ENCODE peak calls at places on chromosomes 2 and 18, in four cellular contexts. B, N, W and G are unnamed samples. For H3K9me3, the result is how much of the 10 kb centered on the place peaks cover.

GRCh38 chr2:37389984-37390765 is 45.7 kb downstream of the QPCT start:
- DNase-seq in B (peak), N (no peak), W (peak), G (peak)

GRCh38 chr2:170106441-170106840 is 71.5 kb upstream of the MYO3B start:
- DNase-seq in B (no peak), N (no peak), W (no peak), G (no peak)

GRCh38 chr2:74625658-74626425 is 22.3 kb downstream of the M1AP start:
- DNase-seq in B (no peak), N (no peak), W (no peak), G (no peak)

GRCh38 chr2:98172951-98173350 is 86.0 kb downstream of the VWA3B start:
- DNase-seq in W (no peak), N (no peak), B (no peak), G (no peak)

GRCh38 chr2:113370030-113370429 is 67.5 kb upstream of the ZNG1B start:
- DNase-seq in N (no peak), B (no peak), W (no peak), G (no peak)

GRCh38 chr2:108189316-108189715 is 50.5 kb upstream of the SULT1C3 start:
- DNase-seq in N (no peak), B (no peak), W (no peak), G (no peak)

GRCh38 chr2:240500561-240501423 is 57.0 kb downstream of the ANKMY1 start:
- DNase-seq in B (no peak), W (peak), N (no peak), G (no peak)

GRCh38 chr18:36724591-36725001 is 104.2 kb downstream of the TPGS2 start:
- DNase-seq in W (no peak), B (no peak), N (no peak), G (no peak)

GRCh38 chr2:217880891-217881290 is 121.9 kb downstream of the TNS1 start:
- DNase-seq in N (no peak), B (no peak), W (no peak), G (no peak)

GRCh38 chr18:49098386-49098785 is 147.6 kb upstream of the SMAD7 start:
- DNase-seq in B (no peak), W (no peak), N (no peak), G (no peak)

GRCh38 chr2:195620499-195620898 is 36.5 kb upstream of the SLC39A10 start:
- DNase-seq in B (no peak), N (no peak), W (no peak), G (no peak)

GRCh38 chr18:11259421-11259820 is 110.1 kb upstream of the PIEZO2 start:
- DNase-seq in W (no peak), B (no peak), N (peak), G (no peak)

GRCh38 chr2:239947361-239948045 is 77.6 kb downstream of the NDUFA10 start:
- DNase-seq in N (no peak), W (no peak), B (peak), G (no peak)

GRCh38 chr2:105749583-105750399 is 5.1 kb downstream of the NCK2 start:
- DNase-seq in B (no peak), W (no peak), N (no peak), G (peak)

GRCh38 chr18:76923485-76924085 is 101.2 kb downstream of the ZNF236 start:
- DNase-seq in N (no peak), B (no peak), W (no peak), G (no peak)

GRCh38 chr2:103135679-103136078 is 373.8 kb downstream of the TMEM182 start:
- DNase-seq in B (no peak), N (no peak), W (no peak), G (no peak)

GRCh38 chr2:239164281-239164871 is 236.4 kb downstream of the HDAC4 start:
- DNase-seq in W (peak), B (peak), N (no peak), G (no peak)

GRCh38 chr18:34631071-34631470 is 79.0 kb upstream of the DTNA start:
- DNase-seq in B (no peak), W (no peak), N (no peak), G (no peak)

GRCh38 chr2:219045937-219046550 is 4.7 kb upstream of the CFAP65 start:
- DNase-seq in W (peak), N (no peak), B (no peak), G (no peak)

GRCh38 chr2:98088261-98088660 is 1.3 kb downstream of the VWA3B start:
- DNase-seq in B (no peak), W (no peak), N (no peak), G (no peak)

GRCh38 chr2:97748397-97748796 is 35.0 kb downstream of the ZAP70 start:
- DNase-seq in B (peak), W (peak), N (no peak), G (peak)

GRCh38 chr2:107633580-107634147 is 193.0 kb upstream of the RGPD4 start:
- DNase-seq in W (no peak), N (no peak), B (no peak), G (no peak)

GRCh38 chr18:36314754-36315153 is 17.2 kb downstream of the FHOD3 start:
- DNase-seq in B (no peak), W (no peak), N (no peak), G (no peak)

GRCh38 chr2:54957321-54957999 is 92.8 kb downstream of the RTN4 start:
- DNase-seq in B (no peak), W (no peak), N (no peak), G (no peak)

GRCh38 chr2:62569907-62570793 is 64.2 kb upstream of the TMEM17 start:
- DNase-seq in W (no peak), N (no peak), B (no peak), G (no peak)

GRCh38 chr2:207926133-207927076 is 98.9 kb downstream of the PLEKHM3 start:
- DNase-seq in W (no peak), B (no peak), N (no peak), G (no peak)

GRCh38 chr2:37894047-37894446 is 31.0 kb upstream of the RMDN2 start:
- DNase-seq in B (no peak), W (no peak), N (no peak), G (no peak)

GRCh38 chr2:230668939-230669303 is 43.7 kb upstream of the CAB39 start:
- DNase-seq in B (no peak), N (no peak), W (no peak), G (no peak)

GRCh38 chr2:224086226-224086911 is 47.3 kb upstream of the SERPINE2 start:
- DNase-seq in W (no peak), B (no peak), N (no peak), G (no peak)

GRCh38 chr2:119553687-119554344 is 9.6 kb downstream of the CFAP221 start:
- DNase-seq in N (no peak), W (no peak), B (no peak), G (no peak)

GRCh38 chr2:3728104-3729054 is 25.0 kb downstream of the DCDC2C start:
- DNase-seq in B (no peak), W (no peak), N (no peak), G (no peak)

GRCh38 chr2:73238976-73239375 is 4.9 kb downstream of the CCT7 start:
- DNase-seq in W (no peak), N (no peak), B (no peak), G (no peak)

GRCh38 chr2:5285891-5286290 is 406.3 kb upstream of the SOX11 start:
- DNase-seq in W (no peak), B (no peak), N (no peak), G (no peak)
- H3K9me3 ChIP-seq in W (under half), B (under half), N (under half), G (under half)

DNA sequence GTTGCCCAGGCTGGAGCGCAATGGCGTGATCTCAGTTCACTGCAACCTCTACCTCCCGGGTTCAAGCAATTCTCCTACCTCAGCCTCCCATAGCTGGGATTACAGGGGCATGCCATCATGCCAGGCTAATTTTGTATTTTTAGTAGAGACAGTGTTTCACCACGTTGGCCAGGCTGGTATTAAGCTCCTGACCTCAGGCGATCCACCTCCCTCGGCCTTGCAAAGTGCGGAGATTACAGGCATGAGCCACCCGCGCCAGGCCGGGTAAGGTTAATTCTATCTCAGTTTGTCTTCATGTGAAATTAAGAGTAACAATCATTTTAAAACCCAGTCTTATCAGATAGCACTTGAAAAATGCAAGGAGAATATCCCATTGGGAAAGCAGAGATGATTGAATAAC is 1681.7 kb upstream of the DDX18 start:
- DNase-seq in N (no peak), W (no peak), B (no peak), G (no peak)
- H3K9me3 ChIP-seq in N (under half), W (under half), B (under half), G (under half)

GRCh38 chr18:78729099-78729467 is 250.5 kb upstream of the SALL3 start:
- DNase-seq in W (no peak), B (no peak), N (no peak), G (no peak)

GRCh38 chr18:78730564-78731422 is 248.8 kb upstream of the SALL3 start:
- DNase-seq in W (no peak), N (no peak), B (no peak), G (no peak)

GRCh38 chr18:78733762-78734613 is 245.6 kb upstream of the SALL3 start:
- DNase-seq in W (no peak), N (no peak), B (no peak), G (no peak)

GRCh38 chr18:78732273-78733210 is 247.1 kb upstream of the SALL3 start:
- DNase-seq in W (no peak), B (no peak), N (no peak), G (no peak)

GRCh38 chr18:78731423-78732032 is 248.1 kb upstream of the SALL3 start:
- DNase-seq in B (no peak), W (no peak), N (no peak), G (no peak)
- H3K9me3 ChIP-seq in B (under half), W (under half), N (under half), G (under half)

GRCh38 chr2:65049010-65049639 is 7.1 kb upstream of the CEP68 start:
- DNase-seq in W (no peak), B (no peak), N (no peak), G (no peak)

GRCh38 chr2:65044097-65044735 is 12.0 kb upstream of the CEP68 start:
- DNase-seq in B (no peak), N (no peak), W (no peak), G (no peak)

GRCh38 chr2:65043001-65043400 is 13.2 kb upstream of the CEP68 start:
- DNase-seq in B (no peak), N (no peak), W (no peak), G (no peak)

GRCh38 chr2:65045651-65046050 is 10.6 kb upstream of the CEP68 start:
- DNase-seq in B (no peak), W (no peak), N (no peak), G (no peak)

DNA sequence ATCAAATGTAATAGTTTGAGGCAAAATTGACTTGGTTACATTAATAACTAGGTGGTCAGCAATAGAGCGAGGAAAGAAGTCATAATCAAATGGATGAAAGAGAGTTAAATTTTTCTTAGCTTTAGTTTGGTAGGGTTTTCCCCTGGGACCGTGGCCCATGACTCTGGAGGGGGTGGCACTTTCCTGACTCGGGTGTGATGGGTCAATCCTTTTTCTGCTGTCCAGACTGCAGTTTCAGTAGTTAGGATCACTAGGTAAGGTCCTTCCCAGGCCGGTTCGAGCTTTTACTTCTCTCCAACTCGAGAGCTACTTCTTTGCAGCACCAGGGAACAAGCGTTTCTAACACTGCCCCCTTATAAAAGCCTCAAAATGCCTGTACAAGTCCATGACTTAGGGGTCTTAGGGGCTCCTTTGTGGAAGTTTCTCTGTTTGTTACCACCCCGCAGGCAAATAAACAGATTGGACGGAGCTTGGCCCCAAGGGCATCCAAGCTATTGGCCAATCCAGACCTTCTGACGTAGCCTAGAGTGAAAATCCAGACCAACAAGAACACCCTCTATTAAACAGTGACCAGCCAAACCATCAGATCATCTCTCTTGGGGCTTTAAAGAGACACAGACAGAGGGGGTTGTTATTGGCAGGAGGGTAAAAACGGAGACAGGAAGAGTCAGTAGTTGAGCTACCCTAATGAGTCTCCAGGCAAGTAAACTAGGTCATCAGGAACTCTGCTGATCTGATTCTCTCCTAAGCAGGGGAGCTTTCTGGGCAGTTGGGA is 9.4 kb upstream of the CEP68 start:
- DNase-seq in W (no peak), B (no peak), N (no peak), G (no peak)
- H3K9me3 ChIP-seq in W (under half), B (under half), N (under half), G (under half)

DNA sequence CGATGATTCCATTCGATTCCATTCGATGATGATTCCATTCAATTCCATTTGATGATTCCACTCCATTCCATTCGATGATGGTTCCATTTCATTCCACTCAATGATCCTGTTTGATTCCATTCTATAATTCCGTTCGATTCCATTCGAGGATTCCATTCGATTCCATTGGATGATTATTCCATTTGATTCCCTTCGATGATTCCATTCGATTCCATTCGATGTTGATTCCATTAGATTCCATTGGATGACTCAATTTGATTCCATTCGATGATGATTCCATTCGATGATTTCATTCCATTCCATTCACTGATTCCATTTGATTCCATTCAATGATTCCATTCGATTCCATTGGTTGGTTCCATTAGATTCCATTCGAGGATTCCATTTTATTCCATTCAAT is 1084.4 kb downstream of the RPIA start:
- DNase-seq in W (no peak), N (no peak), B (no peak), G (no peak)
- H3K9me3 ChIP-seq in W (under half), N (under half), B (under half), G (under half)